ENCODE peak calls at places on chromosomes 12 and 14, in seven cellular contexts. One of them, this sample, is unnamed.
A peak's percentile ranks its signal among the peaks of the same experiment; 100 is the strongest.

GRCh38 chr14:45434221-45434620 is 181.2 kb upstream of the MIS18BP1 start:
- DNase-seq in CD8-positive, alpha-beta memory T cell: no peak
- DNase-seq in LoVo: no peak
- DNase-seq in progenitor cell of endocrine pancreas: no peak
- DNase-seq in lower leg skin: no peak
- DNase-seq in NCI-H1436 treated with DMSO at 0.1 percent for 48 hours: no peak
- DNase-seq in stimulated activated CD8-positive, alpha-beta memory T cell treated with anti-CD3 and anti-CD28 coated beads, Interleukin-7, amount 100 ng/mL, for 4 hours: no peak
- DNase-seq in this sample: no peak

GRCh38 chr12:39441963-39442894 is 691 bp downstream of the KIF21A start:
- DNase-seq in stimulated activated CD8-positive, alpha-beta memory T cell treated with anti-CD3 and anti-CD28 coated beads, Interleukin-7, amount 100 ng/mL, for 4 hours: peak; percentile 16
- DNase-seq in CD8-positive, alpha-beta memory T cell: peak; percentile 66
- DNase-seq in NCI-H1436 treated with DMSO at 0.1 percent for 48 hours: no peak
- DNase-seq in lower leg skin: peak; percentile 25
- DNase-seq in progenitor cell of endocrine pancreas: peak; percentile 52
- DNase-seq in LoVo: peak; percentile 42
- DNase-seq in this sample: peak; percentile 64

GRCh38 chr14:49581961-49582210 is 4.3 kb downstream of the RPS29 start:
- DNase-seq in LoVo: no peak
- DNase-seq in CD8-positive, alpha-beta memory T cell: no peak
- DNase-seq in stimulated activated CD8-positive, alpha-beta memory T cell treated with anti-CD3 and anti-CD28 coated beads, Interleukin-7, amount 100 ng/mL, for 4 hours: no peak
- DNase-seq in lower leg skin: no peak
- DNase-seq in progenitor cell of endocrine pancreas: no peak
- DNase-seq in NCI-H1436 treated with DMSO at 0.1 percent for 48 hours: no peak
- DNase-seq in this sample: no peak

GRCh38 chr12:52007158-52007921 is 594 bp downstream of the TAMALIN start:
- DNase-seq in lower leg skin: peak; percentile 46
- DNase-seq in NCI-H1436 treated with DMSO at 0.1 percent for 48 hours: no peak
- DNase-seq in progenitor cell of endocrine pancreas: no peak
- DNase-seq in LoVo: no peak
- DNase-seq in stimulated activated CD8-positive, alpha-beta memory T cell treated with anti-CD3 and anti-CD28 coated beads, Interleukin-7, amount 100 ng/mL, for 4 hours: peak; percentile 21
- DNase-seq in CD8-positive, alpha-beta memory T cell: peak; percentile 75
- DNase-seq in this sample: peak; percentile 37

GRCh38 chr12:12902036-12902435 is 10.7 kb downstream of the GPRC5A start:
- DNase-seq in stimulated activated CD8-positive, alpha-beta memory T cell treated with anti-CD3 and anti-CD28 coated beads, Interleukin-7, amount 100 ng/mL, for 4 hours: no peak
- DNase-seq in progenitor cell of endocrine pancreas: no peak
- DNase-seq in LoVo: peak; percentile 74
- DNase-seq in CD8-positive, alpha-beta memory T cell: no peak
- DNase-seq in lower leg skin: peak; percentile 49
- DNase-seq in NCI-H1436 treated with DMSO at 0.1 percent for 48 hours: no peak
- DNase-seq in this sample: no peak

GRCh38 chr14:64266206-64266605 is 28.0 kb downstream of the ESR2 start:
- DNase-seq in progenitor cell of endocrine pancreas: no peak
- DNase-seq in stimulated activated CD8-positive, alpha-beta memory T cell treated with anti-CD3 and anti-CD28 coated beads, Interleukin-7, amount 100 ng/mL, for 4 hours: no peak
- DNase-seq in lower leg skin: no peak
- DNase-seq in CD8-positive, alpha-beta memory T cell: no peak
- DNase-seq in NCI-H1436 treated with DMSO at 0.1 percent for 48 hours: no peak
- DNase-seq in LoVo: peak; percentile 15
- DNase-seq in this sample: no peak

GRCh38 chr14:74635831-74636230 is 23.8 kb upstream of the LTBP2 start:
- DNase-seq in NCI-H1436 treated with DMSO at 0.1 percent for 48 hours: no peak
- DNase-seq in CD8-positive, alpha-beta memory T cell: no peak
- DNase-seq in lower leg skin: no peak
- DNase-seq in progenitor cell of endocrine pancreas: no peak
- DNase-seq in stimulated activated CD8-positive, alpha-beta memory T cell treated with anti-CD3 and anti-CD28 coated beads, Interleukin-7, amount 100 ng/mL, for 4 hours: no peak
- DNase-seq in LoVo: no peak
- DNase-seq in this sample: no peak

GRCh38 chr12:107377596-107378385 is 284.4 kb upstream of the CRY1 start:
- DNase-seq in NCI-H1436 treated with DMSO at 0.1 percent for 48 hours: no peak
- DNase-seq in LoVo: no peak
- DNase-seq in stimulated activated CD8-positive, alpha-beta memory T cell treated with anti-CD3 and anti-CD28 coated beads, Interleukin-7, amount 100 ng/mL, for 4 hours: no peak
- DNase-seq in CD8-positive, alpha-beta memory T cell: no peak
- DNase-seq in progenitor cell of endocrine pancreas: no peak
- DNase-seq in lower leg skin: no peak
- DNase-seq in this sample: no peak

GRCh38 chr14:75050852-75051555 is at the start of gene MLH3:
- DNase-seq in CD8-positive, alpha-beta memory T cell: peak; percentile 87
- DNase-seq in progenitor cell of endocrine pancreas: peak; percentile 78
- DNase-seq in NCI-H1436 treated with DMSO at 0.1 percent for 48 hours: peak; percentile 54
- DNase-seq in stimulated activated CD8-positive, alpha-beta memory T cell treated with anti-CD3 and anti-CD28 coated beads, Interleukin-7, amount 100 ng/mL, for 4 hours: peak; percentile 49
- DNase-seq in LoVo: peak; percentile 89
- DNase-seq in lower leg skin: peak; percentile 66
- DNase-seq in this sample: peak; percentile 90

GRCh38 chr12:76568888-76569551 is 9.4 kb upstream of the OSBPL8 start:
- DNase-seq in CD8-positive, alpha-beta memory T cell: no peak
- DNase-seq in lower leg skin: no peak
- DNase-seq in progenitor cell of endocrine pancreas: no peak
- DNase-seq in LoVo: no peak
- DNase-seq in NCI-H1436 treated with DMSO at 0.1 percent for 48 hours: no peak
- DNase-seq in stimulated activated CD8-positive, alpha-beta memory T cell treated with anti-CD3 and anti-CD28 coated beads, Interleukin-7, amount 100 ng/mL, for 4 hours: no peak
- DNase-seq in this sample: no peak

GRCh38 chr12:68310370-68310769 is 21.8 kb downstream of the MDM1 start:
- DNase-seq in NCI-H1436 treated with DMSO at 0.1 percent for 48 hours: no peak
- DNase-seq in stimulated activated CD8-positive, alpha-beta memory T cell treated with anti-CD3 and anti-CD28 coated beads, Interleukin-7, amount 100 ng/mL, for 4 hours: no peak
- DNase-seq in LoVo: no peak
- DNase-seq in progenitor cell of endocrine pancreas: no peak
- DNase-seq in CD8-positive, alpha-beta memory T cell: no peak
- DNase-seq in lower leg skin: no peak
- DNase-seq in this sample: no peak

GRCh38 chr14:89936654-89937185 is 17.8 kb downstream of the EFCAB11 start:
- DNase-seq in progenitor cell of endocrine pancreas: no peak
- DNase-seq in lower leg skin: no peak
- DNase-seq in CD8-positive, alpha-beta memory T cell: no peak
- DNase-seq in stimulated activated CD8-positive, alpha-beta memory T cell treated with anti-CD3 and anti-CD28 coated beads, Interleukin-7, amount 100 ng/mL, for 4 hours: no peak
- DNase-seq in LoVo: no peak
- DNase-seq in NCI-H1436 treated with DMSO at 0.1 percent for 48 hours: no peak
- DNase-seq in this sample: no peak

GRCh38 chr14:79040742-79041249 is 870.6 kb downstream of the NRXN3 start:
- DNase-seq in progenitor cell of endocrine pancreas: no peak
- DNase-seq in lower leg skin: no peak
- DNase-seq in NCI-H1436 treated with DMSO at 0.1 percent for 48 hours: no peak
- DNase-seq in stimulated activated CD8-positive, alpha-beta memory T cell treated with anti-CD3 and anti-CD28 coated beads, Interleukin-7, amount 100 ng/mL, for 4 hours: no peak
- DNase-seq in LoVo: no peak
- DNase-seq in CD8-positive, alpha-beta memory T cell: no peak
- DNase-seq in this sample: no peak